ENCODE peak calls at places on chromosomes 5 and 9, in ten cellular contexts. One of them, this sample, is unnamed.

GRCh38 chr9:96420468-96421219 is 2.5 kb upstream of the ZNF367 start:
- DNase-seq in sigmoid colon: no peak
- DNase-seq in mucosa of descending colon: no peak
- DNase-seq in Peyer's patch: no peak
- DNase-seq in tibial artery: peak; percentile 77
- DNase-seq in NT2/D1: peak; percentile 74
- DNase-seq in BJ: peak; percentile 89
- DNase-seq in astrocyte of the spinal cord: peak; percentile 90
- DNase-seq in PC-9: peak; percentile 83
- DNase-seq in epithelial cell of esophagus: peak; percentile 95
- DNase-seq in this sample: peak; percentile 80

GRCh38 chr9:16030513-16031185 is 477.8 kb downstream of the CCDC171 start:
- DNase-seq in astrocyte of the spinal cord: peak; percentile 98
- DNase-seq in sigmoid colon: no peak
- DNase-seq in mucosa of descending colon: no peak
- DNase-seq in PC-9: peak; percentile 79
- DNase-seq in BJ: peak; percentile 77
- DNase-seq in tibial artery: no peak
- DNase-seq in epithelial cell of esophagus: peak; percentile 72
- DNase-seq in NT2/D1: no peak
- DNase-seq in Peyer's patch: no peak
- DNase-seq in this sample: peak; percentile 92

GRCh38 chr5:132459983-132460834 is 30.4 kb downstream of the IRF1 start:
- DNase-seq in sigmoid colon: peak; percentile 60
- DNase-seq in tibial artery: peak; percentile 65
- DNase-seq in epithelial cell of esophagus: peak; percentile 33
- DNase-seq in PC-9: no peak
- DNase-seq in astrocyte of the spinal cord: no peak
- DNase-seq in NT2/D1: no peak
- DNase-seq in BJ: no peak
- DNase-seq in mucosa of descending colon: peak; percentile 40
- DNase-seq in Peyer's patch: peak; percentile 60
- DNase-seq in this sample: no peak

GRCh38 chr9:81822967-81823366 is 105.3 kb upstream of the SPATA31D4 start:
- DNase-seq in BJ: no peak
- DNase-seq in astrocyte of the spinal cord: no peak
- DNase-seq in tibial artery: no peak
- DNase-seq in NT2/D1: no peak
- DNase-seq in epithelial cell of esophagus: no peak
- DNase-seq in mucosa of descending colon: no peak
- DNase-seq in PC-9: no peak
- DNase-seq in Peyer's patch: no peak
- DNase-seq in sigmoid colon: no peak
- DNase-seq in this sample: no peak

GRCh38 chr9:80498165-80498564 is 926.4 kb downstream of the TLE4 start:
- DNase-seq in astrocyte of the spinal cord: no peak
- DNase-seq in Peyer's patch: no peak
- DNase-seq in NT2/D1: no peak
- DNase-seq in PC-9: no peak
- DNase-seq in epithelial cell of esophagus: no peak
- DNase-seq in tibial artery: no peak
- DNase-seq in sigmoid colon: no peak
- DNase-seq in mucosa of descending colon: no peak
- DNase-seq in BJ: no peak
- DNase-seq in this sample: no peak

GRCh38 chr9:35606138-35606504 is 1.1 kb downstream of the TESK1 start:
- DNase-seq in epithelial cell of esophagus: no peak
- DNase-seq in tibial artery: no peak
- DNase-seq in mucosa of descending colon: no peak
- DNase-seq in Peyer's patch: no peak
- DNase-seq in PC-9: no peak
- DNase-seq in sigmoid colon: peak; percentile 65
- DNase-seq in NT2/D1: no peak
- DNase-seq in BJ: no peak
- DNase-seq in astrocyte of the spinal cord: no peak
- DNase-seq in this sample: no peak

GRCh38 chr5:168988699-168989098 is 312.2 kb downstream of the SLIT3 start:
- DNase-seq in Peyer's patch: no peak
- DNase-seq in tibial artery: no peak
- DNase-seq in astrocyte of the spinal cord: no peak
- DNase-seq in NT2/D1: no peak
- DNase-seq in sigmoid colon: no peak
- DNase-seq in BJ: no peak
- DNase-seq in PC-9: no peak
- DNase-seq in epithelial cell of esophagus: no peak
- DNase-seq in mucosa of descending colon: no peak
- DNase-seq in this sample: no peak

GRCh38 chr5:345404-346195 is 24.1 kb downstream of the AHRR start:
- DNase-seq in NT2/D1: no peak
- DNase-seq in tibial artery: no peak
- DNase-seq in Peyer's patch: no peak
- DNase-seq in BJ: no peak
- DNase-seq in astrocyte of the spinal cord: no peak
- DNase-seq in sigmoid colon: no peak
- DNase-seq in PC-9: no peak
- DNase-seq in mucosa of descending colon: peak; percentile 43
- DNase-seq in epithelial cell of esophagus: no peak
- DNase-seq in this sample: no peak

GRCh38 chr9:28899267-28899666 is 1326.0 kb upstream of the C9orf72 start:
- DNase-seq in tibial artery: no peak
- DNase-seq in astrocyte of the spinal cord: no peak
- DNase-seq in mucosa of descending colon: no peak
- DNase-seq in PC-9: no peak
- DNase-seq in Peyer's patch: no peak
- DNase-seq in sigmoid colon: no peak
- DNase-seq in NT2/D1: no peak
- DNase-seq in epithelial cell of esophagus: no peak
- DNase-seq in BJ: no peak
- DNase-seq in this sample: no peak

GRCh38 chr5:1021136-1021968 is 12.8 kb downstream of the NKD2 start:
- DNase-seq in tibial artery: no peak
- DNase-seq in mucosa of descending colon: peak; percentile 17
- DNase-seq in Peyer's patch: no peak
- DNase-seq in sigmoid colon: peak; percentile 55
- DNase-seq in astrocyte of the spinal cord: no peak
- DNase-seq in epithelial cell of esophagus: no peak
- DNase-seq in PC-9: peak; percentile 3
- DNase-seq in BJ: peak; percentile 10
- DNase-seq in NT2/D1: no peak
- DNase-seq in this sample: no peak

GRCh38 chr9:117120061-117120460 is 294.8 kb downstream of the ASTN2 start:
- DNase-seq in astrocyte of the spinal cord: no peak
- DNase-seq in NT2/D1: no peak
- DNase-seq in Peyer's patch: no peak
- DNase-seq in epithelial cell of esophagus: peak; percentile 86
- DNase-seq in PC-9: no peak
- DNase-seq in sigmoid colon: no peak
- DNase-seq in tibial artery: no peak
- DNase-seq in BJ: no peak
- DNase-seq in mucosa of descending colon: no peak
- DNase-seq in this sample: no peak

GRCh38 chr5:21810737-21811316 is 1042.3 kb downstream of the CDH12 start:
- DNase-seq in epithelial cell of esophagus: peak; percentile 39
- DNase-seq in PC-9: no peak
- DNase-seq in astrocyte of the spinal cord: no peak
- DNase-seq in Peyer's patch: no peak
- DNase-seq in BJ: no peak
- DNase-seq in tibial artery: no peak
- DNase-seq in sigmoid colon: no peak
- DNase-seq in mucosa of descending colon: no peak
- DNase-seq in NT2/D1: no peak
- DNase-seq in this sample: no peak

GRCh38 chr9:14343948-14344547 is 30.1 kb upstream of the NFIB start:
- DNase-seq in sigmoid colon: no peak
- DNase-seq in epithelial cell of esophagus: peak; percentile 16
- DNase-seq in tibial artery: peak; percentile 74
- DNase-seq in BJ: no peak
- DNase-seq in astrocyte of the spinal cord: no peak
- DNase-seq in PC-9: no peak
- DNase-seq in NT2/D1: no peak
- DNase-seq in mucosa of descending colon: no peak
- DNase-seq in Peyer's patch: no peak
- DNase-seq in this sample: no peak
- H3K4me3 ChIP-seq in sigmoid colon: peak overlapping the region; percentile 15
- H3K4me3 ChIP-seq in epithelial cell of esophagus: no peak overlapping the region
- H3K4me3 ChIP-seq in tibial artery: peak overlapping the region; percentile 41
- H3K4me3 ChIP-seq in BJ: no peak overlapping the region
- H3K4me3 ChIP-seq in astrocyte of the spinal cord: no peak overlapping the region
- H3K4me3 ChIP-seq in PC-9: no peak overlapping the region
- H3K4me3 ChIP-seq in NT2/D1: peak overlapping the region; percentile 10
- H3K4me3 ChIP-seq in mucosa of descending colon: no peak overlapping the region
- H3K4me3 ChIP-seq in Peyer's patch: peak overlapping the region; percentile 15
- H3K4me3 ChIP-seq in this sample: no peak overlapping the region

DNA sequence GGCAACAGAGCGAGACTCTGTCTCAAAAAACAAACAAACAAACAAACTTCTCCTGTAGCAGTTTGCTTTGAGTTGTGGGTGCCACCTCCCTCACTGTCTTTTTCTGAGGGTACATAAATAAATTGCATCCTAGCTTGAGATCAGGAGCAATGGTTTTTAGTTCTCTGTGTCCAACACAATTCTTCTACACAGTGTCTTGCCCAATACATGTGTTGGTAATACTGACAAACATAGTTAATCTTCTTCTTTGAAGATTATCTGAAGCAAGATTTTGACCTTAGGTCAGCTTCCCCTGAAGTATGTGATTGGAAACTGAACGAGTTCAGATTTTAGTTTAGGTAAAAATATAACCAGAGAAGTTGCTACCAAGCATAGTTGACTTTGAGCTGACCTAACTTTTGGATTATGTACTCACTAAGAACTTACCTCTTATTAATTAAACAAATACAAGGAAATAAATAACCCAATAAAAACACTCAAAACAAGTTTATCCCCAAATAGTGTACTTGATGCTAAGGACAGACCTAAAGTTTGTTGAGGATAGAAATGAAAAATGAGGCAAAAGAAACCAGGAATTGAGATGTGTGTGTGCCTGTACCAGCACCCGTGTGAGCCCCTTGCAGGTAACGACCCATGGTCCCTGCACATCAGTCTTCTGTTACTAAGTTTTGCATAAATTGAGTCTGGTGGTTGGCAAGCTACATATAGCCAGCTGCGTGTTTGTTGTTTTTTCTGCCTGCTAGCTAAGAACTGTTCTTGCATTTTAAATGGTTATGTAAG is 16.2 kb downstream of the TJP2 start:
- DNase-seq in PC-9: no peak
- DNase-seq in mucosa of descending colon: no peak
- DNase-seq in sigmoid colon: no peak
- DNase-seq in tibial artery: no peak
- DNase-seq in BJ: no peak
- DNase-seq in astrocyte of the spinal cord: no peak
- DNase-seq in NT2/D1: no peak
- DNase-seq in epithelial cell of esophagus: no peak
- DNase-seq in Peyer's patch: no peak
- DNase-seq in this sample: no peak
- H3K4me3 ChIP-seq in PC-9: no peak overlapping the region
- H3K4me3 ChIP-seq in mucosa of descending colon: no peak overlapping the region
- H3K4me3 ChIP-seq in sigmoid colon: no peak overlapping the region
- H3K4me3 ChIP-seq in tibial artery: no peak overlapping the region
- H3K4me3 ChIP-seq in BJ: no peak overlapping the region
- H3K4me3 ChIP-seq in astrocyte of the spinal cord: no peak overlapping the region
- H3K4me3 ChIP-seq in NT2/D1: no peak overlapping the region
- H3K4me3 ChIP-seq in epithelial cell of esophagus: no peak overlapping the region
- H3K4me3 ChIP-seq in Peyer's patch: no peak overlapping the region
- H3K4me3 ChIP-seq in this sample: no peak overlapping the region

GRCh38 chr5:74648835-74649286 is 8.3 kb upstream of the ENC1 start:
- DNase-seq in Peyer's patch: no peak
- DNase-seq in BJ: no peak
- DNase-seq in tibial artery: no peak
- DNase-seq in sigmoid colon: no peak
- DNase-seq in epithelial cell of esophagus: peak; percentile 73
- DNase-seq in NT2/D1: no peak
- DNase-seq in astrocyte of the spinal cord: peak; percentile 70
- DNase-seq in mucosa of descending colon: no peak
- DNase-seq in PC-9: no peak
- DNase-seq in this sample: no peak
- H3K4me3 ChIP-seq in Peyer's patch: no peak overlapping the region
- H3K4me3 ChIP-seq in BJ: no peak overlapping the region
- H3K4me3 ChIP-seq in tibial artery: no peak overlapping the region
- H3K4me3 ChIP-seq in sigmoid colon: no peak overlapping the region
- H3K4me3 ChIP-seq in epithelial cell of esophagus: no peak overlapping the region
- H3K4me3 ChIP-seq in NT2/D1: no peak overlapping the region
- H3K4me3 ChIP-seq in astrocyte of the spinal cord: no peak overlapping the region
- H3K4me3 ChIP-seq in mucosa of descending colon: no peak overlapping the region
- H3K4me3 ChIP-seq in PC-9: no peak overlapping the region
- H3K4me3 ChIP-seq in this sample: no peak overlapping the region

GRCh38 chr5:124716169-124716568 is 30.3 kb downstream of the ZNF608 start:
- DNase-seq in BJ: no peak
- DNase-seq in PC-9: no peak
- DNase-seq in astrocyte of the spinal cord: no peak
- DNase-seq in mucosa of descending colon: no peak
- DNase-seq in NT2/D1: no peak
- DNase-seq in tibial artery: no peak
- DNase-seq in epithelial cell of esophagus: no peak
- DNase-seq in sigmoid colon: no peak
- DNase-seq in Peyer's patch: no peak
- DNase-seq in this sample: no peak

GRCh38 chr5:124718376-124718775 is 28.1 kb downstream of the ZNF608 start:
- DNase-seq in Peyer's patch: no peak
- DNase-seq in mucosa of descending colon: no peak
- DNase-seq in BJ: no peak
- DNase-seq in epithelial cell of esophagus: no peak
- DNase-seq in NT2/D1: no peak
- DNase-seq in sigmoid colon: no peak
- DNase-seq in PC-9: no peak
- DNase-seq in tibial artery: no peak
- DNase-seq in astrocyte of the spinal cord: no peak
- DNase-seq in this sample: no peak

GRCh38 chr5:124721336-124721735 is 25.1 kb downstream of the ZNF608 start:
- DNase-seq in NT2/D1: no peak
- DNase-seq in astrocyte of the spinal cord: no peak
- DNase-seq in mucosa of descending colon: no peak
- DNase-seq in sigmoid colon: no peak
- DNase-seq in tibial artery: no peak
- DNase-seq in Peyer's patch: no peak
- DNase-seq in PC-9: no peak
- DNase-seq in epithelial cell of esophagus: no peak
- DNase-seq in BJ: no peak
- DNase-seq in this sample: no peak

GRCh38 chr5:124720589-124720988 is 25.9 kb downstream of the ZNF608 start:
- DNase-seq in astrocyte of the spinal cord: no peak
- DNase-seq in BJ: no peak
- DNase-seq in mucosa of descending colon: no peak
- DNase-seq in PC-9: no peak
- DNase-seq in Peyer's patch: no peak
- DNase-seq in tibial artery: no peak
- DNase-seq in epithelial cell of esophagus: no peak
- DNase-seq in NT2/D1: no peak
- DNase-seq in sigmoid colon: no peak
- DNase-seq in this sample: no peak

DNA sequence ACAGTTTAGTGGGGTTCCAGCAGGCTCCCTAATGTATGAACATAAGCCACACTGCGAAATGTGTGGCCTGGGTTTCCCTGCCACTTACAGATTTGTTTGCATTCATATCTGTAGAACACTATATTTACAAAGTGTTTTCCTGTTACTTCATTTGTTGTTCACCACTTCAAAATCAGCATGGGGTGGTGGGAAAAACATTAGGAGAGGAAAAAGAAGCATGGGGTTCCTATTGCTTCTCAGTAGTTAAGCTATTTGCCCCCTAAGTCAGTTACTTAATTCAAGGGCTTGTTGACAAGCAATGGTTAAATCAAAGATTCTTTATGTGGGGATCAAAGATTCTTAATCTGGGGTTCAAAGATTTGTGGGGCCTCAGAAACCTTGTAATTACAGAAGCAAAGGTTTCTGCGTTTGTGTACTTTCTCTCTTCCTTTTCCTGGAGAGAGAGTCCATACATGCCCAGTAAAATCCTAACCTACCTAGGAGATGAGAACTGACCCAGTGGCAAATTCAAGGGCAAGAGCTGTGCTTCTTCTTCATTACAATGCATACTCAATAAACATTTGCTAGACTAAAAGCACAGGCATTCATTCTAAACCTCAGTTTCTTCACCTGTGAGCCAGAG is 27.0 kb downstream of the ZNF608 start:
- DNase-seq in PC-9: no peak
- DNase-seq in NT2/D1: no peak
- DNase-seq in Peyer's patch: no peak
- DNase-seq in astrocyte of the spinal cord: no peak
- DNase-seq in epithelial cell of esophagus: no peak
- DNase-seq in BJ: no peak
- DNase-seq in mucosa of descending colon: no peak
- DNase-seq in tibial artery: no peak
- DNase-seq in sigmoid colon: no peak
- DNase-seq in this sample: no peak
- H3K4me3 ChIP-seq in PC-9: no peak overlapping the region
- H3K4me3 ChIP-seq in NT2/D1: no peak overlapping the region
- H3K4me3 ChIP-seq in Peyer's patch: no peak overlapping the region
- H3K4me3 ChIP-seq in astrocyte of the spinal cord: no peak overlapping the region
- H3K4me3 ChIP-seq in epithelial cell of esophagus: no peak overlapping the region
- H3K4me3 ChIP-seq in BJ: no peak overlapping the region
- H3K4me3 ChIP-seq in mucosa of descending colon: no peak overlapping the region
- H3K4me3 ChIP-seq in tibial artery: no peak overlapping the region
- H3K4me3 ChIP-seq in sigmoid colon: no peak overlapping the region
- H3K4me3 ChIP-seq in this sample: no peak overlapping the region

This sample was measured in skeletal muscle cell.